ENCODE peak calls at places on chromosomes 11 and 22, in ten cellular contexts. D is mesendoderm; F is A673; T is CD8-positive, alpha-beta T cell; V is GM23248; R is colonic mucosa; H is HL-60; B is naive thymus-derived CD4-positive, alpha-beta T cell; K is aorta; Y is neural progenitor cell. N is an unnamed sample. For H3K27me3, the result is how much of the 10 kb centered on the place peaks cover.

GRCh38 chr11:27861706-27862430 is 161.6 kb upstream of the BDNF start:
- DNase-seq in D (no peak), F (no peak), T (no peak), V (peak), R (no peak), H (no peak), B (no peak), K (no peak), Y (no peak), N (no peak)

GRCh38 chr11:7540830-7541555 is 27.2 kb downstream of the PPFIBP2 start:
- DNase-seq in D (peak), F (no peak), T (no peak), V (no peak), R (no peak), H (no peak), B (no peak), K (no peak), Y (no peak), N (no peak)

GRCh38 chr22:24107668-24108067 is 73.6 kb upstream of the SUSD2 start:
- DNase-seq in D (no peak), F (peak), T (no peak), V (peak), R (peak), H (no peak), B (peak), K (peak), Y (no peak), N (no peak)

GRCh38 chr22:19120829-19121630 is 1.2 kb downstream of the DGCR2 start:
- DNase-seq in D (peak), F (no peak), T (no peak), V (peak), R (peak), H (no peak), B (no peak), K (no peak), Y (peak), N (peak)

GRCh38 chr11:74325649-74326645 is 14.5 kb upstream of the P4HA3 start:
- DNase-seq in D (no peak), F (peak), T (no peak), V (peak), R (peak), H (no peak), B (no peak), K (peak), Y (no peak), N (no peak)

GRCh38 chr11:30000986-30001385 is 15.8 kb downstream of the KCNA4 start:
- DNase-seq in D (peak), F (no peak), T (no peak), V (no peak), R (no peak), H (no peak), B (no peak), K (no peak), Y (no peak), N (no peak)

GRCh38 chr22:39717099-39717498 is 146.5 kb downstream of the CACNA1I start:
- DNase-seq in D (no peak), F (no peak), T (no peak), V (no peak), R (no peak), H (no peak), B (no peak), K (no peak), Y (no peak), N (peak)

GRCh38 chr22:35470903-35471321 is 69.7 kb upstream of the RASD2 start:
- DNase-seq in D (peak), F (no peak), T (no peak), V (peak), R (no peak), H (peak), B (no peak), K (no peak), Y (no peak), N (no peak)

GRCh38 chr11:68632802-68633201 is 51.5 kb upstream of the GAL start:
- DNase-seq in D (peak), F (peak), T (peak), V (peak), R (peak), H (peak), B (peak), K (no peak), Y (peak), N (peak)

GRCh38 chr22:49617264-49617663 is 210.4 kb downstream of the BRD1 start:
- DNase-seq in D (no peak), F (no peak), T (no peak), V (no peak), R (no peak), H (no peak), B (no peak), K (peak), Y (no peak), N (no peak)

GRCh38 chr22:17565986-17566687 is 2.8 kb downstream of the SLC25A18 start:
- DNase-seq in D (no peak), F (no peak), T (no peak), V (no peak), R (no peak), H (no peak), B (no peak), K (no peak), Y (no peak), N (no peak)

GRCh38 chr11:117465236-117465997 is 137.8 kb downstream of the CEP164 start:
- DNase-seq in D (no peak), F (no peak), T (no peak), V (no peak), R (no peak), H (no peak), B (no peak), K (peak), Y (no peak), N (no peak)

GRCh38 chr11:57338152-57338551 is at the start of gene P2RX3:
- DNase-seq in D (no peak), F (no peak), T (no peak), V (no peak), R (no peak), H (no peak), B (no peak), K (no peak), Y (no peak), N (no peak)

GRCh38 chr22:40654522-40655167 is 18.1 kb upstream of the MRTFA start:
- DNase-seq in D (peak), F (peak), T (no peak), V (peak), R (no peak), H (no peak), B (no peak), K (no peak), Y (no peak), N (peak)

DNA sequence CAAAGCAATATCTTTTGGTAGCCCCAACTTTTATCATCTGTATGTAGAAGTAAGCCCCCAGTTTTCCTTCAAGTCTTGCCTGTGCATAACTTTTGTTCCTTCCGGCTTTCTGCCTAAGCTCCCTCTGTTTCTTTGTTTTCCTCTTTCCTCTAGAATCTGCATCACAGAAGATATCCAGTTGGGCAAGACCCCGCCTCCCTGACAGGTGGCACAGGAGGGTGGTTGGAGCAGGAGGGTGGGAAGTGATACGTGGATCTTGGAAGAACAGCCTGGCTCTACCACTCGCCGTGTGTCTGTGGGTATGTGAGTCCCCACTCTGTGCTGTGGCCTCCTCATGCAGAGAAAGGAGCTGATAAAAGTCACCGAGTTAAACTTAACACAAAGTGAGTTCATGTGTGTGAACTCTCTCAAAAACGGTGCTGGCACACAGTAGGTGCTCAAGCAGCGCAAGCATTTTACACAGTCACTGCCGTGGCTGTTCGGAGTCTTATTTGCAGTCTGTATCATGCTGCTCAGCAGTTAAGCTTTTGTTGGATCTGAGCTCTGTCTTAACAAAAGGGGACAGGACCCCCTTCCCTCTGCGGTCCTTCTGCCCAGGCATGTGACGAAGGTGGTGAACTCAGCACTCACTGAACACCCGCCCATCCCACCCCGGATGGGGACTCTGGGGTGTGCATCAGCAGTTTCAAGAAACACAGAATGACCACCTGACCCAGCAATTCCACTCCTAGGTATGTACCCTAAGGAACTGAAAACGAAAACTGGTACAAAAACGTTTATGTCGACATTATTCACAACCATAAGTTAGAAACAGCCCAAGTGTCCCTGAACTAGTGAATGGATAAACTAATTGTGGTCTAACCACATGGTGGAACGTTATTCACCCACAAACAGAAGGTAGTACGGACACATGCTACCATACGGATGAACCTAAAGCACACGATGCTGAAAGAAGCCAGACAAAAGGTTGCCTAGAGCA is 249.1 kb downstream of the CTTN start:
- DNase-seq in D (no peak), F (no peak), T (no peak), V (no peak), R (no peak), H (no peak), B (no peak), K (no peak), Y (no peak), N (peak)
- H3K27me3 ChIP-seq in D (under half), F (under half), T (under half), V (under half), R (under half), H (under half), B (under half), K (under half), Y (under half), N (under half)

DNA sequence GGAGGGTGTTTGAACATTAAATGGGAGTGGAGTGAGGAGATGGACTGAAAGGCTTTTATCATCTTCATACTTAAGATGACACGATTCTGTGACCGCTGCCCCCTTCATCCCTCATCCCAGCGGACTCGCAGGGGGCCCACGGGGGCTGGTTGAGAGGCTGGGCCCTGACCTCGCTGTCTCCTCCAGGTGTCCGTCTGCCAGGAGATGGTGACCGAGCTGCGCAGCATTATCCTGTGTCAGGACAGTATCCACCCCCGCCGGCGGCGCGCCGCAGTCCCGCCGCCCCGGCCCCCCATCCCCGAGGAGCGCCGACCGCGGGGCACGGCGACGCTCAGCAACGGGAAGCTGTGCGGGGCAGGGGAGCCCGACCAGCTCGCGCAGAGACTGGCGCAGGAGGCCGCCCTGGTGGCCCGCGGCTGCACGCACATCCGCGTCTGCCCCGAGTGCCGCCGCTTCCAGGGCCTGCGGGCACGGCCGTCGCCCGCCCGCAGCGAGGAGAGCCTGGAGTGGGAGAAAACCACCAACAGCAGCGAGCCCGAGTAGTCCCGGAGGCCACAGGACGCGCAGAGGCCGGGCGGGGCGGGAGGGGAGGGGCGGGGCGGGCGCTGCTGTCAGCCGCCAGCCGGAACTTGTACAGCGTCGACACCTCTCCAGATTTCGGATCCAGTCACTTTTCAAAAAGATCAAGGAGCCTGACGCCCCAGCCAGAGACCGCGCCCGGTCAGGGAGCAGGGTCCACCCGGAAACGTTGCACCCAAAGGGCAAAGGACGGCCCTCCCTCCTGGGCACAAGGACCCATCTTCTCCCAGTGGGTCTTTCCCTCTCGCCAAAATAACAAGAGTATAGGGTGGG is 38.0 kb upstream of the TBCEL start:
- DNase-seq in D (peak), F (peak), T (peak), V (peak), R (peak), H (peak), B (peak), K (peak), Y (peak), N (peak)
- H3K27me3 ChIP-seq in D (under half), F (half or more), T (under half), V (under half), R (under half), H (under half), B (under half), K (under half), Y (under half), N (under half)

GRCh38 chr22:44582016-44582415 is 84.0 kb upstream of the RTL6 start:
- DNase-seq in D (no peak), F (no peak), T (no peak), V (no peak), R (no peak), H (no peak), B (no peak), K (peak), Y (no peak), N (peak)

GRCh38 chr22:44584256-44584902 is 86.3 kb upstream of the RTL6 start:
- DNase-seq in D (no peak), F (no peak), T (no peak), V (no peak), R (no peak), H (no peak), B (no peak), K (peak), Y (no peak), N (peak)

GRCh38 chr22:44585559-44586121 is 87.6 kb upstream of the RTL6 start:
- DNase-seq in D (no peak), F (no peak), T (no peak), V (no peak), R (no peak), H (no peak), B (no peak), K (peak), Y (no peak), N (peak)

GRCh38 chr22:44583076-44583760 is 85.2 kb upstream of the RTL6 start:
- DNase-seq in D (no peak), F (peak), T (no peak), V (peak), R (no peak), H (no peak), B (no peak), K (peak), Y (no peak), N (peak)

GRCh38 chr22:44583854-44584253 is 85.8 kb upstream of the RTL6 start:
- DNase-seq in D (no peak), F (no peak), T (no peak), V (no peak), R (no peak), H (no peak), B (no peak), K (peak), Y (no peak), N (peak)
- H3K27me3 ChIP-seq in D (under half), F (under half), T (under half), V (under half), R (under half), H (under half), B (under half), K (under half), Y (under half), N (under half)

DNA sequence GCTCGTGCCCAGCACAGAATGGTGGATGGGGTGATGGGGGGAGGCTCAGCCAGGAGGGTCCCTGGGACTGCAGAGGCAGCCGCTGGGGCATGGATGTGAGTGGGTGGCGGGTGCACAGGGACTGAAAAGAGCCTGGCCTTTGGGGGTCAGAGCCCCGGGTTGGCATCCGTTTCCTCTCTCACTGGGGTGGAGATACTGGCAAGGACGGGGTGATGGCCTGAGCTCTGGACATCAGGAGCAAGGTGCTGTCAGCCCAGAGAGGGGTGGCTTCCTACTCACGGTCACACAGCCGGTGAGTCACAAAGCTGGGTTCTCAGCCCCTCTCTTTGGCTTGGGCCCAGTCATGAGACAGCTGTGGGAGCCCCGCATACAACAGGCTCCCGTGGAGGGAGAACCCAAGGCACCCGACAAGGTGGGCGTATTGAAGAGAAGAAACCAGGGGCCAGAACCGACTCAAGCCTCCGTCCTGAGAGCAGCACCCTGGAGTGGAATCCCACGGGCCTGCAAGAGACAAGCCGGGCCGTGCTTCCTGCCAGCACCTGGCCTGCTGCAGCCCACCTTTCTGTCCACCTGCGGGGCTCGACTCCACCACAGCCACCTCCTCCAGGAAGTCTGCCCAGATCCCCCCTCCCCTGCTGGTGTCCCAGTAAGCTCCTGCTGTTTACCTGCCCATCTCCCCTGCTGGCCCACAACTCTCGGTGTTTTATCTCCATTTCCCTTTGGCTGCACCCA is 45.9 kb upstream of the FGF3 start:
- DNase-seq in D (no peak), F (no peak), T (no peak), V (no peak), R (no peak), H (no peak), B (no peak), K (no peak), Y (no peak), N (peak)
- H3K27me3 ChIP-seq in D (under half), F (under half), T (under half), V (under half), R (under half), H (under half), B (under half), K (under half), Y (under half), N (under half)

GRCh38 chr11:43578346-43579170 is 102.0 kb upstream of the HSD17B12 start:
- DNase-seq in D (no peak), F (no peak), T (no peak), V (peak), R (no peak), H (no peak), B (no peak), K (no peak), Y (no peak), N (peak)
- H3K27me3 ChIP-seq in D (half or more), F (half or more), T (under half), V (under half), R (half or more), H (half or more), B (under half), K (under half), Y (half or more), N (half or more)

GRCh38 chr11:19226378-19227195 is 14.2 kb downstream of the E2F8 start:
- DNase-seq in D (no peak), F (no peak), T (no peak), V (no peak), R (no peak), H (no peak), B (no peak), K (no peak), Y (no peak), N (no peak)
- H3K27me3 ChIP-seq in D (under half), F (under half), T (under half), V (under half), R (under half), H (under half), B (under half), K (under half), Y (under half), N (under half)

GRCh38 chr11:119745112-119745511 is 16.1 kb upstream of the NECTIN1 start:
- DNase-seq in D (no peak), F (no peak), T (no peak), V (no peak), R (no peak), H (no peak), B (no peak), K (no peak), Y (no peak), N (no peak)
- H3K27me3 ChIP-seq in D (under half), F (under half), T (under half), V (under half), R (under half), H (under half), B (under half), K (under half), Y (under half), N (under half)

GRCh38 chr11:31796523-31797226 is 14.4 kb downstream of the PAX6 start:
- DNase-seq in D (no peak), F (no peak), T (no peak), V (no peak), R (no peak), H (no peak), B (no peak), K (peak), Y (peak), N (no peak)
- H3K27me3 ChIP-seq in D (half or more), F (under half), T (under half), V (under half), R (half or more), H (half or more), B (under half), K (under half), Y (under half), N (half or more)